ENCODE peak calls at places on chromosomes 16 and 17, in four cellular contexts. One of them, this sample, is unnamed.

GRCh38 chr17:72092710-72093322 is 28.0 kb upstream of the SOX9 start:
- DNase-seq in CD4-positive, alpha-beta T cell: no peak
- DNase-seq in HCT116: no peak
- DNase-seq in right atrium auricular region: peak
- DNase-seq in this sample: no peak

GRCh38 chr17:70314096-70314495 is 144.8 kb downstream of the KCNJ2 start:
- DNase-seq in CD4-positive, alpha-beta T cell: no peak
- DNase-seq in HCT116: no peak
- DNase-seq in right atrium auricular region: no peak
- DNase-seq in this sample: no peak

GRCh38 chr16:3459401-3460090 is 16.1 kb downstream of the NAA60 start:
- DNase-seq in CD4-positive, alpha-beta T cell: no peak
- DNase-seq in HCT116: no peak
- DNase-seq in right atrium auricular region: no peak
- DNase-seq in this sample: no peak

GRCh38 chr16:85607331-85607765 is 5.8 kb upstream of the GSE1 start:
- DNase-seq in CD4-positive, alpha-beta T cell: no peak
- DNase-seq in HCT116: no peak
- DNase-seq in right atrium auricular region: no peak
- DNase-seq in this sample: no peak

GRCh38 chr16:75491876-75492275 is 3.4 kb downstream of the CHST6 start:
- DNase-seq in CD4-positive, alpha-beta T cell: no peak
- DNase-seq in HCT116: no peak
- DNase-seq in right atrium auricular region: no peak
- DNase-seq in this sample: no peak

GRCh38 chr17:67717624-67718324 is at the start of gene NOL11:
- DNase-seq in CD4-positive, alpha-beta T cell: peak
- DNase-seq in HCT116: peak
- DNase-seq in right atrium auricular region: peak
- DNase-seq in this sample: peak

GRCh38 chr17:78522031-78522809 is 55.0 kb downstream of the DNAH17 start:
- DNase-seq in CD4-positive, alpha-beta T cell: no peak
- DNase-seq in HCT116: no peak
- DNase-seq in right atrium auricular region: no peak
- DNase-seq in this sample: no peak

GRCh38 chr16:14955546-14956231 is 18.4 kb downstream of the NPIPA1 start:
- DNase-seq in CD4-positive, alpha-beta T cell: no peak
- DNase-seq in HCT116: no peak
- DNase-seq in right atrium auricular region: no peak
- DNase-seq in this sample: peak

GRCh38 chr17:73492802-73493139 is 151.5 kb downstream of the SDK2 start:
- DNase-seq in CD4-positive, alpha-beta T cell: no peak
- DNase-seq in HCT116: no peak
- DNase-seq in right atrium auricular region: no peak
- DNase-seq in this sample: no peak

GRCh38 chr17:61863801-61864126 is 436 bp upstream of the BRIP1 start:
- DNase-seq in CD4-positive, alpha-beta T cell: no peak
- DNase-seq in HCT116: no peak
- DNase-seq in right atrium auricular region: no peak
- DNase-seq in this sample: peak

GRCh38 chr16:47712276-47713224 is 251.4 kb downstream of the PHKB start:
- DNase-seq in CD4-positive, alpha-beta T cell: no peak
- DNase-seq in HCT116: no peak
- DNase-seq in right atrium auricular region: no peak
- DNase-seq in this sample: no peak

GRCh38 chr17:75765981-75766380 is 989 bp upstream of the GALK1 start:
- DNase-seq in CD4-positive, alpha-beta T cell: no peak
- DNase-seq in HCT116: no peak
- DNase-seq in right atrium auricular region: no peak
- DNase-seq in this sample: no peak

GRCh38 chr16:67995423-67995822 is 3.9 kb downstream of the DPEP2 start:
- DNase-seq in CD4-positive, alpha-beta T cell: no peak
- DNase-seq in HCT116: no peak
- DNase-seq in right atrium auricular region: no peak
- DNase-seq in this sample: no peak

GRCh38 chr17:64599187-64599676 is 62.9 kb downstream of the SMURF2 start:
- DNase-seq in CD4-positive, alpha-beta T cell: peak
- DNase-seq in HCT116: no peak
- DNase-seq in right atrium auricular region: no peak
- DNase-seq in this sample: no peak

DNA sequence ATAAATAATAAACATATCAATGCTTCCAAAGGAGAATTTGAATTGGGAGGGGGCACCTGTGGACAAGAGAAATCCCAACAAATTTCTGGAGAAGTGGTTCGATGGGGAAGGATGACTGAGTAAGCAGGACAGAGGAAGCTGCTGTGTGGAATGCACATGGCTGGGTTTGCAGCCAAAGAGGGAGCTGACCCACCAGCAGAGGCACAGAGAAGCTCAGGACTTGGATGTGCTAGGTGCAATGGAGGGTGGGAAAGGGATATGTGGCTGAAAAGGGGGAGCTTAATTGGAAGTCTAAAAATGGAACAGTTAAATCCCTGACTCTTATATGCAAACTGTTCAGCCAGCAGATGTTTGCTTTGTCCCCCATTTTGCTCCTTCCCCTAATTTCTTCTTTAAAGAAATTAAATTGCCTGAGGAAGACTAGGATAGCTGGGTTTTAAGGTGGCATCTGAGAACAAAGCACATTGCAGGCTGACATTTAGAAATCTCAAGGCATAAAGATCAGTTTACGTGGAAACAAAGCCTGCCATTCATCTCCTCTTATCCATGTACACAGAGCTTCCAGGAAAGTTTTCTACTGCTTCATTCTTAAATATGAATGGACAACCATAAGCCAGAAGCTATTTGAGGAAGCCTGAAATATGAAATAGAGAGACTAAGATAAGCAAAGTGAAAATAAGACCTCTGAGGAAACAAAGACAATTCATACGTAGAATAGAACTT is 23.0 kb upstream of the TNS4 start:
- DNase-seq in CD4-positive, alpha-beta T cell: no peak
- DNase-seq in HCT116: no peak
- DNase-seq in right atrium auricular region: no peak
- DNase-seq in this sample: no peak
- TF ChIP-seq CTCF in CD4-positive, alpha-beta T cell: no peak
- TF ChIP-seq CTCF in HCT116: no peak
- TF ChIP-seq CTCF in right atrium auricular region: no peak
- TF ChIP-seq CTCF in this sample: no peak

GRCh38 chr17:30379303-30380105 is 777 bp downstream of the CPD start:
- DNase-seq in CD4-positive, alpha-beta T cell: peak
- DNase-seq in HCT116: no peak
- DNase-seq in right atrium auricular region: no peak
- DNase-seq in this sample: no peak
- H3K27ac ChIP-seq in CD4-positive, alpha-beta T cell: peak
- H3K27ac ChIP-seq in HCT116: peak
- H3K27ac ChIP-seq in right atrium auricular region: peak
- H3K27ac ChIP-seq in this sample: peak

GRCh38 chr16:69848635-69849545 is 86.8 kb downstream of the WWP2 start:
- DNase-seq in CD4-positive, alpha-beta T cell: no peak
- DNase-seq in HCT116: no peak
- DNase-seq in right atrium auricular region: peak
- DNase-seq in this sample: peak
- TF ChIP-seq CTCF in CD4-positive, alpha-beta T cell: no peak
- TF ChIP-seq CTCF in HCT116: no peak
- TF ChIP-seq CTCF in right atrium auricular region: no peak
- TF ChIP-seq CTCF in this sample: no peak

DNA sequence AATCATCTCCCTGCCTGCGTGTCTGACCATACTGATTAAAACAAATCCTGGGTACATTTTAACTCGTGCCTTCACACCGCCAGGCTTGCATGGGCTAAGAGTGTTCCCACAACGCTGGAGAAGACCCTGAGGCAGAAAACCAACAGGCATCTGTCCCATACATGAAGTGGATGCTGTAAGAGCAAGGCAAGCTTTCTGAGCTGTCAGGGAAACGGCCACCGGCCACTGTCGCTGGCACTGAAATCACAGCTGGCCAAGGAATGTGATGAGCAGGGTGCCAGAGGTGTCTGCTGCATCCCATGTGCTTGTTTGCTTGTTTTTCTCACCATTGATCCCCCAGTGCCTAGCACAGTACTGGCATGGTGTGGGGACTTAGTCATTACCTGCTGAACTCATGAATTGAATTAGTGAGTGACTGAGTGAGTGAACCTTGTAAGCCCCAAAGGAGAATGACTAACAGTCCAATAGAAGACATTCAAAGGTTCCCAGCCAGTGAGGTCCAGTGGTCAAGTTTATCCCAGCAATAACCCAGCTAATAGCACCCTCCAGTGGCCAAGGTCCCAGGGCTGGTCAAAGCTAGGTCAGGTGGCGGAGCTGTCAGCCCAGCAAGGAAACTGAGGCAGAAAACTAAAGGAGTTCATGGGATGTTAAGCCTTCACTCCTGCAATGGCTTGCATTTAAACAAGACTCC is 92.7 kb upstream of the CDH5 start:
- DNase-seq in CD4-positive, alpha-beta T cell: no peak
- DNase-seq in HCT116: no peak
- DNase-seq in right atrium auricular region: no peak
- DNase-seq in this sample: no peak
- H3K27ac ChIP-seq in CD4-positive, alpha-beta T cell: no peak
- H3K27ac ChIP-seq in HCT116: no peak
- H3K27ac ChIP-seq in right atrium auricular region: no peak
- H3K27ac ChIP-seq in this sample: no peak

DNA sequence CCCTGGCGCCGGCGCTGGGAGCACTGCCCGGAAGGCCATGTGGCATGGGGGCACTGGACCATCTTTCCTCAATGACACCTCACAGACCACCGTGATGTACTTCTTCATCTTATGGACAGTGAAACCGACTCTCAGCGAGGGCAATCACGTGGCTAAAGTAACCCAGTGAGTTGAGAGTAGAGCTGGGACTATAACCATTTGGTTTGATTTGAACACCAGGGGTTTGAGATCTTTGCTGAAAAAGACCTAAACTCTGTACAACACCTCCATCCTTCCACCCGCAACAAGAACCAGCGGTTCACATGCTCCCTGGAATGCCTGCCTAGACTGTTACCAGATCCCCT is 3.3 kb downstream of the ITGA2B start:
- DNase-seq in CD4-positive, alpha-beta T cell: no peak
- DNase-seq in HCT116: no peak
- DNase-seq in right atrium auricular region: no peak
- DNase-seq in this sample: no peak
- TF ChIP-seq CTCF in CD4-positive, alpha-beta T cell: no peak
- TF ChIP-seq CTCF in HCT116: no peak
- TF ChIP-seq CTCF in right atrium auricular region: no peak
- TF ChIP-seq CTCF in this sample: no peak